ENCODE peak calls at places on chromosome 14, in seven cellular contexts. T is NCI-H510A treated with DMSO at 0.1 percent for 48 hours; J is H9; Y is fibroblast of lung; F is stimulated activated CD8-positive, alpha-beta memory T cell treated with anti-CD3 and anti-CD28 coated beads, Interleukin-4, amount 100 ng/mL, for 24 hours; O is NCI-H1417 treated with DMSO at 0.1 percent for 48 hours; Q is amygdala. G is an unnamed sample.

GRCh38 chr14:106459971-106460730 is 933.8 kb downstream of the TMEM121 start:
- DNase-seq in J (no peak), T (no peak), Y (no peak), F (peak; percentile 49), Q (no peak), O (no peak), G (peak; percentile 3)

GRCh38 chr14:56189306-56189705 is 71.1 kb downstream of the PELI2 start:
- DNase-seq in O (no peak), Q (no peak), T (no peak), J (no peak), F (no peak), Y (peak; percentile 85), G (no peak)

GRCh38 chr14:49173765-49174373 is 412.3 kb downstream of the RPS29 start:
- DNase-seq in O (no peak), J (peak; percentile 72), Q (no peak), Y (peak; percentile 59), F (no peak), T (peak; percentile 79), G (no peak)

GRCh38 chr14:94685166-94685581 is 73.0 kb downstream of the SERPINA3 start:
- DNase-seq in F (no peak), Q (no peak), T (no peak), J (peak; percentile 57), Y (no peak), O (no peak), G (no peak)

GRCh38 chr14:68466491-68466977 is 326.3 kb downstream of the ZFP36L1 start:
- DNase-seq in Q (no peak), T (no peak), F (no peak), O (no peak), Y (peak; percentile 98), J (no peak), G (no peak)

GRCh38 chr14:77303417-77304156 is 17.1 kb downstream of the POMT2 start:
- DNase-seq in F (no peak), T (peak; percentile 81), Q (no peak), J (no peak), O (no peak), Y (peak; percentile 98), G (no peak)

GRCh38 chr14:29461131-29461530 is 466.5 kb downstream of the PRKD1 start:
- DNase-seq in J (no peak), O (no peak), F (no peak), Y (no peak), T (no peak), Q (no peak), G (no peak)

GRCh38 chr14:63155511-63156189 is 48.6 kb upstream of the RHOJ start:
- DNase-seq in T (no peak), F (no peak), J (no peak), Y (peak; percentile 87), O (no peak), Q (no peak), G (no peak)

GRCh38 chr14:36508418-36509051 is 11.5 kb downstream of the NKX2-1 start:
- DNase-seq in Y (no peak), J (peak; percentile 61), T (peak; percentile 57), Q (no peak), O (no peak), F (no peak), G (no peak)

GRCh38 chr14:60654303-60654925 is 5.1 kb upstream of the SIX1 start:
- DNase-seq in T (peak; percentile 34), J (no peak), F (no peak), Q (no peak), O (no peak), Y (peak; percentile 42), G (no peak)

GRCh38 chr14:100882026-100882967 is 21.2 kb downstream of the RTL1 start:
- DNase-seq in T (no peak), Y (no peak), J (no peak), F (no peak), Q (no peak), O (no peak), G (no peak)

GRCh38 chr14:76589246-76589645 is 172.0 kb upstream of the VASH1 start:
- DNase-seq in Y (no peak), O (no peak), J (no peak), F (no peak), Q (no peak), T (no peak), G (no peak)

GRCh38 chr14:35365130-35366047 is 39.2 kb downstream of the NFKBIA start:
- DNase-seq in T (no peak), Q (no peak), Y (peak; percentile 92), O (no peak), F (peak; percentile 69), J (no peak), G (no peak)

GRCh38 chr14:100594625-100594951 is 7.4 kb upstream of the BEGAIN start:
- DNase-seq in O (no peak), F (no peak), Q (no peak), T (no peak), Y (no peak), J (no peak), G (no peak)

GRCh38 chr14:91284146-91284790 is 39.8 kb upstream of the GPR68 start:
- DNase-seq in Q (no peak), O (no peak), Y (peak; percentile 84), F (no peak), J (no peak), T (no peak), G (no peak)

G was measured in NCI-H1436 treated with DMSO at 0.1 percent for 48 hours.